ENCODE peak calls at places on chromosomes 7 and 10, in nine cellular contexts. One of them, this sample, is unnamed.

GRCh38 chr10:49598986-49599385 is 11.1 kb upstream of the SLC18A3 start:
- DNase-seq in transverse colon: no peak
- DNase-seq in esophagus muscularis mucosa: peak; percentile 62
- DNase-seq in right lobe of liver: no peak
- DNase-seq in heart left ventricle: no peak
- DNase-seq in A549: no peak
- DNase-seq in uterus: no peak
- DNase-seq in spleen: no peak
- DNase-seq in GM12878: no peak
- DNase-seq in this sample: no peak

GRCh38 chr7:27409776-27410175 is 167.2 kb downstream of the EVX1 start:
- DNase-seq in A549: no peak
- DNase-seq in uterus: no peak
- DNase-seq in GM12878: no peak
- DNase-seq in heart left ventricle: no peak
- DNase-seq in esophagus muscularis mucosa: no peak
- DNase-seq in transverse colon: no peak
- DNase-seq in spleen: no peak
- DNase-seq in right lobe of liver: no peak
- DNase-seq in this sample: no peak

GRCh38 chr10:120511165-120511564 is 54.1 kb downstream of the PLPP4 start:
- DNase-seq in GM12878: no peak
- DNase-seq in spleen: no peak
- DNase-seq in uterus: no peak
- DNase-seq in transverse colon: no peak
- DNase-seq in esophagus muscularis mucosa: peak; percentile 10
- DNase-seq in heart left ventricle: no peak
- DNase-seq in right lobe of liver: no peak
- DNase-seq in A549: no peak
- DNase-seq in this sample: no peak

GRCh38 chr10:34102237-34102673 is 712.8 kb downstream of the PARD3 start:
- DNase-seq in transverse colon: peak; percentile 35
- DNase-seq in GM12878: no peak
- DNase-seq in uterus: peak; percentile 85
- DNase-seq in esophagus muscularis mucosa: peak; percentile 93
- DNase-seq in heart left ventricle: peak; percentile 85
- DNase-seq in A549: no peak
- DNase-seq in right lobe of liver: no peak
- DNase-seq in spleen: no peak
- DNase-seq in this sample: no peak

GRCh38 chr7:28423112-28423511 is 10.8 kb downstream of the CREB5 start:
- DNase-seq in spleen: no peak
- DNase-seq in uterus: no peak
- DNase-seq in GM12878: no peak
- DNase-seq in esophagus muscularis mucosa: no peak
- DNase-seq in right lobe of liver: no peak
- DNase-seq in transverse colon: no peak
- DNase-seq in heart left ventricle: no peak
- DNase-seq in A549: no peak
- DNase-seq in this sample: no peak

GRCh38 chr10:99708428-99709010 is 23.4 kb downstream of the COX15 start:
- DNase-seq in right lobe of liver: no peak
- DNase-seq in uterus: peak; percentile 22
- DNase-seq in transverse colon: no peak
- DNase-seq in GM12878: no peak
- DNase-seq in heart left ventricle: no peak
- DNase-seq in A549: no peak
- DNase-seq in spleen: no peak
- DNase-seq in esophagus muscularis mucosa: no peak
- DNase-seq in this sample: no peak

GRCh38 chr7:36303202-36304098 is 86.2 kb upstream of the ANLN start:
- DNase-seq in A549: peak; percentile 66
- DNase-seq in transverse colon: peak; percentile 54
- DNase-seq in spleen: no peak
- DNase-seq in esophagus muscularis mucosa: no peak
- DNase-seq in uterus: peak; percentile 63
- DNase-seq in right lobe of liver: peak; percentile 96
- DNase-seq in heart left ventricle: peak; percentile 94
- DNase-seq in GM12878: no peak
- DNase-seq in this sample: no peak

GRCh38 chr10:95516774-95517373 is 44.3 kb downstream of the SORBS1 start:
- DNase-seq in heart left ventricle: no peak
- DNase-seq in GM12878: no peak
- DNase-seq in uterus: no peak
- DNase-seq in A549: no peak
- DNase-seq in spleen: no peak
- DNase-seq in transverse colon: no peak
- DNase-seq in right lobe of liver: peak; percentile 65
- DNase-seq in esophagus muscularis mucosa: no peak
- DNase-seq in this sample: no peak

GRCh38 chr7:5282464-5283316 is at the start of gene SLC29A4:
- DNase-seq in transverse colon: peak; percentile 52
- DNase-seq in spleen: no peak
- DNase-seq in GM12878: no peak
- DNase-seq in right lobe of liver: peak; percentile 73
- DNase-seq in heart left ventricle: peak; percentile 55
- DNase-seq in A549: no peak
- DNase-seq in esophagus muscularis mucosa: no peak
- DNase-seq in uterus: no peak
- DNase-seq in this sample: peak; percentile 90

GRCh38 chr10:63670291-63670898 is 149.2 kb downstream of the REEP3 start:
- DNase-seq in A549: no peak
- DNase-seq in transverse colon: no peak
- DNase-seq in spleen: no peak
- DNase-seq in esophagus muscularis mucosa: no peak
- DNase-seq in right lobe of liver: no peak
- DNase-seq in heart left ventricle: no peak
- DNase-seq in uterus: peak; percentile 47
- DNase-seq in GM12878: no peak
- DNase-seq in this sample: peak; percentile 28

GRCh38 chr7:84194484-84195260 is at the start of gene SEMA3A:
- DNase-seq in right lobe of liver: no peak
- DNase-seq in A549: peak; percentile 38
- DNase-seq in esophagus muscularis mucosa: no peak
- DNase-seq in GM12878: no peak
- DNase-seq in spleen: no peak
- DNase-seq in transverse colon: peak; percentile 18
- DNase-seq in uterus: peak; percentile 14
- DNase-seq in heart left ventricle: no peak
- DNase-seq in this sample: no peak

GRCh38 chr10:78973901-78974408 is 94.8 kb upstream of the ZMIZ1 start:
- DNase-seq in heart left ventricle: peak; percentile 84
- DNase-seq in esophagus muscularis mucosa: no peak
- DNase-seq in GM12878: no peak
- DNase-seq in transverse colon: no peak
- DNase-seq in uterus: peak; percentile 84
- DNase-seq in A549: peak; percentile 76
- DNase-seq in right lobe of liver: peak; percentile 88
- DNase-seq in spleen: peak; percentile 88
- DNase-seq in this sample: peak; percentile 94

GRCh38 chr7:18873674-18874341 is 243.6 kb downstream of the TWIST1 start:
- DNase-seq in spleen: no peak
- DNase-seq in GM12878: no peak
- DNase-seq in esophagus muscularis mucosa: no peak
- DNase-seq in transverse colon: no peak
- DNase-seq in heart left ventricle: no peak
- DNase-seq in uterus: no peak
- DNase-seq in A549: no peak
- DNase-seq in right lobe of liver: no peak
- DNase-seq in this sample: no peak

GRCh38 chr10:87862644-87863101 is 660 bp downstream of the KLLN start:
- DNase-seq in A549: no peak
- DNase-seq in right lobe of liver: no peak
- DNase-seq in transverse colon: no peak
- DNase-seq in uterus: peak; percentile 20
- DNase-seq in spleen: no peak
- DNase-seq in esophagus muscularis mucosa: no peak
- DNase-seq in GM12878: no peak
- DNase-seq in heart left ventricle: no peak
- DNase-seq in this sample: no peak

GRCh38 chr7:27235387-27236052 is 7.1 kb upstream of the EVX1 start:
- DNase-seq in uterus: peak; percentile 42
- DNase-seq in right lobe of liver: no peak
- DNase-seq in GM12878: no peak
- DNase-seq in transverse colon: peak; percentile 77
- DNase-seq in heart left ventricle: peak; percentile 53
- DNase-seq in A549: peak; percentile 70
- DNase-seq in esophagus muscularis mucosa: no peak
- DNase-seq in spleen: no peak
- DNase-seq in this sample: peak; percentile 86

GRCh38 chr10:124164252-124164651 is 70.9 kb upstream of the CHST15 start:
- DNase-seq in esophagus muscularis mucosa: no peak
- DNase-seq in uterus: no peak
- DNase-seq in transverse colon: no peak
- DNase-seq in spleen: no peak
- DNase-seq in A549: no peak
- DNase-seq in heart left ventricle: no peak
- DNase-seq in right lobe of liver: no peak
- DNase-seq in GM12878: no peak
- DNase-seq in this sample: no peak

GRCh38 chr7:158266426-158266816 is 321.2 kb downstream of the PTPRN2 start:
- DNase-seq in transverse colon: no peak
- DNase-seq in uterus: no peak
- DNase-seq in spleen: peak; percentile 58
- DNase-seq in GM12878: no peak
- DNase-seq in esophagus muscularis mucosa: no peak
- DNase-seq in right lobe of liver: peak; percentile 22
- DNase-seq in heart left ventricle: no peak
- DNase-seq in A549: no peak
- DNase-seq in this sample: peak; percentile 54
- H3K9me3 ChIP-seq in transverse colon: no peaks in the 10 kb centered on the region
- H3K9me3 ChIP-seq in uterus: no peaks in the 10 kb centered on the region
- H3K9me3 ChIP-seq in spleen: peaks cover 7% of the 10 kb centered on the region
- H3K9me3 ChIP-seq in GM12878: peaks cover 7% of the 10 kb centered on the region
- H3K9me3 ChIP-seq in esophagus muscularis mucosa: no peaks in the 10 kb centered on the region
- H3K9me3 ChIP-seq in right lobe of liver: no peaks in the 10 kb centered on the region
- H3K9me3 ChIP-seq in heart left ventricle: no peaks in the 10 kb centered on the region
- H3K9me3 ChIP-seq in A549: no peaks in the 10 kb centered on the region
- H3K9me3 ChIP-seq in this sample: no peaks in the 10 kb centered on the region

GRCh38 chr10:97498841-97499560 is at the start of gene UBTD1:
- DNase-seq in heart left ventricle: peak; percentile 72
- DNase-seq in spleen: no peak
- DNase-seq in transverse colon: peak; percentile 43
- DNase-seq in uterus: peak; percentile 63
- DNase-seq in right lobe of liver: peak; percentile 74
- DNase-seq in esophagus muscularis mucosa: no peak
- DNase-seq in A549: peak; percentile 27
- DNase-seq in GM12878: no peak
- DNase-seq in this sample: peak; percentile 59
- TF ChIP-seq POLR2A in heart left ventricle: peak; percentile 21
- TF ChIP-seq POLR2A in spleen: no peak
- TF ChIP-seq POLR2A in transverse colon: no peak
- TF ChIP-seq POLR2A in uterus: peak; percentile 33
- TF ChIP-seq POLR2A in right lobe of liver: peak; percentile 5
- TF ChIP-seq POLR2A in esophagus muscularis mucosa: peak; percentile 42
- TF ChIP-seq POLR2A in A549: peak; percentile 36
- TF ChIP-seq POLR2A in GM12878: no peak
- TF ChIP-seq POLR2A in this sample: peak; percentile 64

GRCh38 chr7:154795014-154795413 is 207.9 kb downstream of the PAXIP1 start:
- DNase-seq in spleen: no peak
- DNase-seq in heart left ventricle: no peak
- DNase-seq in GM12878: no peak
- DNase-seq in esophagus muscularis mucosa: no peak
- DNase-seq in right lobe of liver: no peak
- DNase-seq in A549: no peak
- DNase-seq in transverse colon: no peak
- DNase-seq in uterus: no peak
- DNase-seq in this sample: no peak

GRCh38 chr7:154791611-154792010 is 211.3 kb downstream of the PAXIP1 start:
- DNase-seq in A549: no peak
- DNase-seq in esophagus muscularis mucosa: no peak
- DNase-seq in spleen: no peak
- DNase-seq in uterus: no peak
- DNase-seq in heart left ventricle: no peak
- DNase-seq in GM12878: no peak
- DNase-seq in right lobe of liver: no peak
- DNase-seq in transverse colon: no peak
- DNase-seq in this sample: no peak

GRCh38 chr7:154792436-154793055 is 210.4 kb downstream of the PAXIP1 start:
- DNase-seq in spleen: no peak
- DNase-seq in GM12878: no peak
- DNase-seq in uterus: no peak
- DNase-seq in right lobe of liver: no peak
- DNase-seq in transverse colon: no peak
- DNase-seq in heart left ventricle: no peak
- DNase-seq in esophagus muscularis mucosa: no peak
- DNase-seq in A549: no peak
- DNase-seq in this sample: no peak

GRCh38 chr7:154795437-154795836 is 207.5 kb downstream of the PAXIP1 start:
- DNase-seq in A549: no peak
- DNase-seq in right lobe of liver: no peak
- DNase-seq in heart left ventricle: no peak
- DNase-seq in transverse colon: no peak
- DNase-seq in uterus: no peak
- DNase-seq in GM12878: no peak
- DNase-seq in esophagus muscularis mucosa: no peak
- DNase-seq in spleen: no peak
- DNase-seq in this sample: no peak

GRCh38 chr7:154794147-154794780 is 208.7 kb downstream of the PAXIP1 start:
- DNase-seq in uterus: no peak
- DNase-seq in spleen: no peak
- DNase-seq in GM12878: no peak
- DNase-seq in transverse colon: peak; percentile 11
- DNase-seq in A549: no peak
- DNase-seq in esophagus muscularis mucosa: no peak
- DNase-seq in right lobe of liver: no peak
- DNase-seq in heart left ventricle: no peak
- DNase-seq in this sample: peak; percentile 86
- TF ChIP-seq CTCF in uterus: no peak
- TF ChIP-seq CTCF in spleen: no peak
- TF ChIP-seq CTCF in GM12878: peak; percentile 18
- TF ChIP-seq CTCF in transverse colon: peak; percentile 38
- TF ChIP-seq CTCF in A549: no peak
- TF ChIP-seq CTCF in esophagus muscularis mucosa: peak; percentile 30
- TF ChIP-seq CTCF in right lobe of liver: peak; percentile 53
- TF ChIP-seq CTCF in heart left ventricle: peak; percentile 41
- TF ChIP-seq CTCF in this sample: peak; percentile 61

GRCh38 chr7:57215423-57215822 is 83.2 kb upstream of the ZNF479 start:
- DNase-seq in spleen: peak; percentile 61
- DNase-seq in esophagus muscularis mucosa: no peak
- DNase-seq in A549: no peak
- DNase-seq in heart left ventricle: no peak
- DNase-seq in uterus: no peak
- DNase-seq in GM12878: no peak
- DNase-seq in transverse colon: no peak
- DNase-seq in right lobe of liver: no peak
- DNase-seq in this sample: no peak

GRCh38 chr7:57220746-57221145 is 88.5 kb upstream of the ZNF479 start:
- DNase-seq in GM12878: no peak
- DNase-seq in uterus: no peak
- DNase-seq in spleen: no peak
- DNase-seq in transverse colon: no peak
- DNase-seq in right lobe of liver: no peak
- DNase-seq in A549: no peak
- DNase-seq in heart left ventricle: no peak
- DNase-seq in esophagus muscularis mucosa: no peak
- DNase-seq in this sample: no peak

GRCh38 chr7:57216340-57216739 is 84.1 kb upstream of the ZNF479 start:
- DNase-seq in spleen: peak; percentile 41
- DNase-seq in right lobe of liver: no peak
- DNase-seq in esophagus muscularis mucosa: no peak
- DNase-seq in uterus: no peak
- DNase-seq in GM12878: no peak
- DNase-seq in heart left ventricle: no peak
- DNase-seq in A549: no peak
- DNase-seq in transverse colon: no peak
- DNase-seq in this sample: no peak

GRCh38 chr7:57218196-57218716 is 86.0 kb upstream of the ZNF479 start:
- DNase-seq in transverse colon: no peak
- DNase-seq in heart left ventricle: no peak
- DNase-seq in GM12878: no peak
- DNase-seq in uterus: no peak
- DNase-seq in esophagus muscularis mucosa: no peak
- DNase-seq in spleen: peak; percentile 35
- DNase-seq in right lobe of liver: no peak
- DNase-seq in A549: no peak
- DNase-seq in this sample: no peak
- H3K9me3 ChIP-seq in transverse colon: peaks cover 14% of the 10 kb centered on the region
- H3K9me3 ChIP-seq in heart left ventricle: peaks cover 8% of the 10 kb centered on the region
- H3K9me3 ChIP-seq in GM12878: no peaks in the 10 kb centered on the region
- H3K9me3 ChIP-seq in uterus: no peaks in the 10 kb centered on the region
- H3K9me3 ChIP-seq in esophagus muscularis mucosa: peaks cover 21% of the 10 kb centered on the region
- H3K9me3 ChIP-seq in spleen: peaks cover 100% of the 10 kb centered on the region
- H3K9me3 ChIP-seq in right lobe of liver: no peaks in the 10 kb centered on the region
- H3K9me3 ChIP-seq in A549: peaks cover 3% of the 10 kb centered on the region
- H3K9me3 ChIP-seq in this sample: peaks cover 44% of the 10 kb centered on the region

This sample was measured in upper lobe of left lung.